ENCODE peak calls at places on chromosomes 13 and 19, in seven cellular contexts. K is K562, X is breast epithelium, P is hepatocyte, L is heart right ventricle, C is mammary epithelial cell, V is small intestine. M is an unnamed sample. For H3K4me1, the result is how much of the 10 kb centered on the place peaks cover.

GRCh38 chr13:76425930-76426329 is 460.3 kb downstream of the KCTD12 start:
- DNase-seq in C (no peak), P (peak), V (no peak), X (no peak), L (peak), K (no peak), M (no peak)

GRCh38 chr13:93963266-93964131 is 516.0 kb downstream of the DCT start:
- DNase-seq in X (no peak), C (no peak), P (peak), L (no peak), V (no peak), K (no peak), M (no peak)

GRCh38 chr13:30847697-30848307 is 58.3 kb upstream of the MEDAG start:
- DNase-seq in L (peak), P (peak), V (no peak), C (peak), X (no peak), K (no peak), M (peak)

GRCh38 chr13:61685683-61686013 is 270.0 kb upstream of the PCDH20 start:
- DNase-seq in X (no peak), K (no peak), V (peak), L (no peak), C (no peak), P (peak), M (no peak)

GRCh38 chr19:2516727-2517126 is 40.8 kb downstream of the GADD45B start:
- DNase-seq in K (no peak), P (no peak), L (no peak), X (no peak), V (no peak), C (no peak), M (no peak)

GRCh38 chr13:32443111-32443510 is 15.2 kb upstream of the N4BP2L1 start:
- DNase-seq in K (peak), P (peak), L (no peak), C (no peak), X (no peak), V (peak), M (no peak)

GRCh38 chr19:6828306-6828697 is 55.8 kb downstream of the VAV1 start:
- DNase-seq in L (no peak), X (no peak), C (peak), P (no peak), V (no peak), K (peak), M (no peak)

GRCh38 chr19:55418185-55418584 is 10.6 kb upstream of the UBE2S start:
- DNase-seq in V (peak), L (peak), X (no peak), C (peak), K (peak), P (peak), M (no peak)

GRCh38 chr13:107258599-107259187 is 690.8 kb upstream of the ARGLU1 start:
- DNase-seq in C (peak), K (no peak), P (no peak), V (no peak), L (no peak), X (no peak), M (no peak)

GRCh38 chr19:58350001-58350801 is 3.1 kb downstream of the A1BG start:
- DNase-seq in V (no peak), L (no peak), C (no peak), P (no peak), X (no peak), K (no peak), M (peak)

GRCh38 chr19:3981736-3982681 is 3.3 kb downstream of the EEF2 start:
- DNase-seq in V (no peak), K (no peak), X (no peak), P (no peak), C (no peak), L (no peak), M (peak)

GRCh38 chr19:53511933-53512374 is 26.0 kb upstream of the ZNF331 start:
- DNase-seq in V (peak), P (peak), L (peak), K (peak), X (peak), C (peak), M (peak)

GRCh38 chr13:73715910-73716257 is 418.3 kb downstream of the KLF12 start:
- DNase-seq in X (no peak), L (no peak), K (no peak), P (no peak), C (peak), V (no peak), M (no peak)

GRCh38 chr13:30301827-30302226 is 5.5 kb downstream of the KATNAL1 start:
- DNase-seq in P (no peak), K (no peak), V (no peak), L (no peak), X (no peak), C (no peak), M (no peak)

GRCh38 chr13:40986328-40986856 is 32.7 kb downstream of the ELF1 start:
- DNase-seq in P (peak), K (no peak), X (no peak), C (no peak), V (no peak), L (no peak), M (no peak)

GRCh38 chr13:44629465-44630183 is 53.5 kb upstream of the TSC22D1 start:
- DNase-seq in K (no peak), X (no peak), P (no peak), C (no peak), V (no peak), L (no peak), M (no peak)

GRCh38 chr19:3113100-3114017 is 19.2 kb downstream of the GNA11 start:
- DNase-seq in C (no peak), K (no peak), P (no peak), X (no peak), V (no peak), L (no peak), M (no peak)

GRCh38 chr13:113403255-113404104 is 39.5 kb upstream of the GRTP1 start:
- DNase-seq in C (no peak), L (no peak), V (no peak), K (no peak), X (no peak), P (no peak), M (no peak)

GRCh38 chr19:48480151-48480475 is 10.9 kb downstream of the CYTH2 start:
- DNase-seq in X (no peak), C (no peak), V (no peak), K (no peak), L (peak), P (no peak), M (peak)

GRCh38 chr13:22214184-22214583 is 543.3 kb downstream of the FGF9 start:
- DNase-seq in L (no peak), K (no peak), P (no peak), X (no peak), V (no peak), C (no peak), M (no peak)

GRCh38 chr19:49327878-49328544 is 3.0 kb upstream of the SLC6A16 start:
- DNase-seq in V (peak), P (no peak), L (no peak), X (no peak), C (no peak), K (peak), M (no peak)

GRCh38 chr13:44575741-44576395 is at the start of gene TSC22D1:
- DNase-seq in C (peak), V (peak), L (peak), P (peak), K (no peak), X (no peak), M (peak)

GRCh38 chr13:98842858-98843481 is 90.5 kb upstream of the SLC15A1 start:
- DNase-seq in L (peak), K (peak), X (no peak), C (peak), V (peak), P (peak), M (peak)

GRCh38 chr19:4671182-4671851 is 1.2 kb upstream of the MYDGF start:
- DNase-seq in P (no peak), K (no peak), X (no peak), C (no peak), V (no peak), L (peak), M (no peak)

GRCh38 chr19:18422530-18423191 is 3.5 kb downstream of the SSBP4 start:
- DNase-seq in X (no peak), L (no peak), V (no peak), C (no peak), P (no peak), K (no peak), M (no peak)

GRCh38 chr19:18421371-18421959 is 2.3 kb downstream of the SSBP4 start:
- DNase-seq in P (no peak), X (no peak), L (no peak), C (no peak), V (no peak), K (no peak), M (peak)

GRCh38 chr19:18419195-18419698 is at the start of gene SSBP4:
- DNase-seq in L (peak), P (peak), K (peak), C (peak), V (peak), X (no peak), M (peak)

GRCh38 chr19:18419699-18420460 is 682 bp downstream of the SSBP4 start:
- DNase-seq in V (peak), L (no peak), X (no peak), P (peak), C (no peak), K (peak), M (peak)

GRCh38 chr19:18420931-18421330 is 1.7 kb downstream of the SSBP4 start:
- DNase-seq in V (no peak), L (no peak), K (no peak), P (no peak), C (no peak), X (no peak), M (peak)
- H3K4me1 ChIP-seq in V (under half), L (half or more), K (half or more), P (half or more), C (under half), X (under half), M (under half)

GRCh38 chr19:18610556-18611326 is 1.9 kb upstream of the TMEM59L start:
- DNase-seq in L (no peak), V (no peak), C (no peak), P (no peak), X (no peak), K (no peak), M (no peak)
- H3K4me3 ChIP-seq in L (no peak), V (no peak), C (no peak), P (no peak), X (no peak), K (no peak), M (no peak)

GRCh38 chr13:46171739-46172138 is 10.2 kb downstream of the LCP1 start:
- DNase-seq in L (no peak), C (no peak), P (no peak), V (no peak), K (no peak), X (no peak), M (no peak)
- H3K4me1 ChIP-seq in L (under half), C (under half), P (under half), V (under half), K (under half), X (under half), M (under half)

GRCh38 chr19:45496349-45496953 is 396 bp downstream of the RTN2 start:
- DNase-seq in L (no peak), C (no peak), V (peak), P (peak), X (no peak), K (peak), M (no peak)
- H3K4me3 ChIP-seq in L (peak), C (peak), V (peak), P (peak), X (peak), K (peak), M (peak)

GRCh38 chr13:100040196-100040595 is 48.7 kb upstream of the PCCA start:
- DNase-seq in X (no peak), V (no peak), K (no peak), P (no peak), L (no peak), C (no peak), M (no peak)

GRCh38 chr13:100044936-100045335 is 44.0 kb upstream of the PCCA start:
- DNase-seq in V (no peak), P (no peak), K (no peak), C (no peak), L (no peak), X (no peak), M (no peak)

GRCh38 chr13:100035936-100036335 is 53.0 kb upstream of the PCCA start:
- DNase-seq in K (no peak), P (no peak), C (no peak), V (no peak), X (no peak), L (no peak), M (no peak)

GRCh38 chr13:100045355-100045754 is 43.5 kb upstream of the PCCA start:
- DNase-seq in X (no peak), P (no peak), V (no peak), C (no peak), K (no peak), L (no peak), M (no peak)

GRCh38 chr13:100039740-100040139 is 49.2 kb upstream of the PCCA start:
- DNase-seq in V (peak), K (no peak), C (no peak), P (peak), L (no peak), X (no peak), M (no peak)
- H3K4me1 ChIP-seq in V (under half), K (under half), C (under half), P (under half), L (under half), X (under half), M (under half)

GRCh38 chr19:12788682-12789097 is 2.6 kb upstream of the JUNB start:
- DNase-seq in V (peak), C (peak), X (no peak), K (peak), P (peak), L (peak), M (peak)

GRCh38 chr19:12788025-12788681 is 3.1 kb upstream of the JUNB start:
- DNase-seq in C (no peak), X (no peak), L (no peak), K (no peak), P (no peak), V (no peak), M (no peak)

GRCh38 chr19:12789904-12790619 is 1.2 kb upstream of the JUNB start:
- DNase-seq in V (peak), X (peak), L (peak), P (peak), K (peak), C (peak), M (peak)

GRCh38 chr19:12790628-12791344 is 500 bp upstream of the JUNB start:
- DNase-seq in V (peak), X (no peak), C (peak), L (no peak), K (no peak), P (no peak), M (no peak)

DNA sequence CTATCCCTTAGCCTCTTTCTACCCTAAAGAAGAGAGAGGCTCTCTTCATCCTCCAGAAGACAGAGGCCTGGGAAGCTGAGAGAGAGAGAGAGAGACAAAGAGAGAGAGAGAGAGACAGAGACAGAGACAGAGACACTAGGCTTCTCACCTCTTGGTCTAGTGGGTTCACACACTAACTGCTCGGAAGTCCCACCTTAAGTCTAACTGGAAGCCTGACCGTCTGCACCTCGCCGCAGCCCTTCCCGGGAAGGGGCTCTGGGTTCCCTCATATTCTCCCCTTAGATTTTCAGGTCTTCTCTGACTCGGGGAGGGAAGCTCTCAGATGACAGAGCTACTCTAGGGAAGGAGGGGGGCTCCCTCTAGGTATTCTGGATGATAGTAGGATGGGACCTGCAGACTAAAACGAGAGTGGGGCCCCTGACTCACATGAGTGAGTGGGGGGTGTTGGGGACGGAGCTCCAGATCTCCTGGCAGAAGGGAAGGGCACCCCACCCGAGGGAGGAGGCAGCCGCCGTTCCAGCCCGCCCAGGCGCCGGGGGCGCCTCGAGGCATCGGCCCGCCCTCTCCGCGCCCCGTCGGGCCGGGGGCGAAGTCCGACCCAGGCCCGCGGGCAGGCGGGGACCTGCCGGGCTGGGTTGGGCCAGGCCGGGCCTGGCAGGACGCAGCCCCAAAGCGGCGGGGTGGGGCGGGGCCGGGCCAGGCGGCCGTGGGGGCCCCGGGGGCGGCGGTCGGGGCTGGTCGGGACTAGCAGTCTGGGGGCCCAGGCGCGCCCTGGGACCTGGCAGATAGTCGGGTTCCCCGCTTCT is 2.0 kb upstream of the JUNB start:
- DNase-seq in K (no peak), V (peak), L (peak), C (peak), X (no peak), P (no peak), M (no peak)
- H3K4me3 ChIP-seq in K (peak), V (peak), L (no peak), C (peak), X (peak), P (no peak), M (peak)

DNA sequence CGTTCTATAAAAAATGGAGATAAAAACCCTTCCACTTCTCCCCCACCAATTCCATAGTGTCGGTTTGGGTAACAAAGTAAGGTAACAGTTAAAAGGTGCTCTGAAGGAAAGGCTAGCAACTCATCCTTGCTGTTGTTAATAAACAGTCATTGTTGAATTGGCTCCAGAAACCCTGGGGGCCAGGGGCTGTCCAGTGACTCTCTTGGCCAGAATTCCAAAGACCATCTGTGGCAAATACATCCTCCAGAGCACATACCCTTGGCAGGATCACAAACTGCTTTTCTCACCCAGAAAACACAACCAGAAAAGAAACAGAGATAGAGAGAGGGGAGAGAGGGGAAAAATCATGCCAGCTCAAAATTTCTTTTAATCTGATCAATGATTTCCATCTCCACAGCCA is 22.1 kb downstream of the CACNA1A start:
- DNase-seq in X (no peak), K (no peak), C (no peak), V (no peak), L (no peak), P (no peak), M (no peak)
- H3K4me1 ChIP-seq in X (under half), K (under half), C (under half), V (under half), L (under half), P (under half), M (under half)

GRCh38 chr13:48233886-48234488 is 981 bp downstream of the ITM2B start:
- DNase-seq in P (peak), K (no peak), L (no peak), C (no peak), X (no peak), V (peak), M (no peak)

GRCh38 chr13:48234652-48235099 is 1.7 kb downstream of the ITM2B start:
- DNase-seq in X (no peak), L (no peak), P (no peak), V (no peak), K (no peak), C (no peak), M (no peak)

GRCh38 chr13:48236528-48237353 is 3.7 kb downstream of the ITM2B start:
- DNase-seq in L (no peak), K (no peak), P (no peak), C (peak), V (no peak), X (no peak), M (no peak)

GRCh38 chr13:48235814-48236135 is 2.8 kb downstream of the ITM2B start:
- DNase-seq in C (no peak), K (no peak), X (no peak), V (no peak), P (no peak), L (no peak), M (no peak)

DNA sequence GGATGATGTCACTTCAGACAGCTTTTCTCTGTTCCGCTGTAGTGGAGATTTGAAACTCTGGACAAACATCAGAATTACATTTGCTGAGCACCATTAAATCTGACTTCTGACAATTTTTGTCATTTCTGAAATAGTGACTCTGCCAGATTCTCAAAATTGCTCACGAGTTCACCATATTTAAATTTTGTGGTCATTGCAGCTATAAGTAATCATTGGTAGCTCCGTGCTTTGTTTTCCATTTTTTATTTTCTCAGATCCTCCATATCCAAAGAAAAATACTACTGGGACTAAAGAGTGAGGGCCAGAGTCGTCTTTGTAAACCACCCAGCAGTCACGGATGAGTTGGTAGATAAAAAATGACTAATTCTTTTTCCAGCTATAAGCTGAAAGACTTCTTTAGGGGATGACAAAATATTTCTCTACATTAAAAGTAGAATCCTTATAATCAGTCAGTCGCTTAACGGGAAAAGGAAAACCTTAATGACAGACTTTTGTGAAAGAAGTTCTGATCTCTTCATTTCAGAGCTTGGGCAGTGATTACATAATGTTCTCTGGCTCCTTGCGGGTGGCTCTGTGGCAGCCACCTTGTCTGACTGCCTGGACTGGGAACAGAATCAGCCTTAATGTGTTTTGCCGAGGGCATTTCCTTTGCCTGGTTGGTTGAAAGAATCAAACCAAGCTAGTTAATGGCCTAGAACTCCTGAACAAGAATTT is 2.3 kb downstream of the ITM2B start:
- DNase-seq in X (no peak), K (no peak), C (peak), P (peak), V (peak), L (peak), M (no peak)
- H3K4me3 ChIP-seq in X (peak), K (peak), C (peak), P (peak), V (peak), L (peak), M (peak)